ENCODE peak calls at places on chromosomes 2 and 18, in five cellular contexts. Z is dermis blood vessel endothelial cell; Y is GM12865; C is astrocyte; Q is activated CD8-positive, alpha-beta memory T cell treated with anti-CD3 and anti-CD28 coated beads, Interleukin-2, amount 50 U/mL, for 48 hours. E is an unnamed sample.

GRCh38 chr18:7273301-7273911 is 42.5 kb downstream of the LRRC30 start:
- DNase-seq in Z (peak), Y (no peak), C (peak), Q (no peak), E (peak)

GRCh38 chr18:75691483-75691882 is 264.0 kb upstream of the SMIM21 start:
- DNase-seq in Z (no peak), Y (no peak), C (no peak), Q (no peak), E (no peak)

GRCh38 chr2:134360750-134361487 is 107.0 kb downstream of the MGAT5 start:
- DNase-seq in Z (no peak), Y (no peak), C (no peak), Q (no peak), E (no peak)

GRCh38 chr2:74188018-74188601 is 9.4 kb upstream of the MOB1A start:
- DNase-seq in Z (no peak), Y (no peak), C (peak), Q (peak), E (peak)

GRCh38 chr18:49731860-49732311 is 81.4 kb downstream of the ACAA2 start:
- DNase-seq in Z (no peak), Y (no peak), C (no peak), Q (no peak), E (no peak)

GRCh38 chr2:199470672-199471442 is 13.1 kb upstream of the SATB2 start:
- DNase-seq in Z (no peak), Y (no peak), C (no peak), Q (no peak), E (peak)

GRCh38 chr2:85669549-85669948 is 1.6 kb upstream of the SFTPB start:
- DNase-seq in Z (no peak), Y (peak), C (no peak), Q (no peak), E (no peak)

GRCh38 chr18:58682429-58683069 is 11.3 kb downstream of the MALT1 start:
- DNase-seq in Z (peak), Y (no peak), C (peak), Q (no peak), E (peak)

GRCh38 chr18:10023853-10024638 is 110.2 kb downstream of the VAPA start:
- DNase-seq in Z (no peak), Y (no peak), C (no peak), Q (no peak), E (no peak)

GRCh38 chr2:64133828-64134227 is 10.4 kb downstream of the PELI1 start:
- DNase-seq in Z (peak), Y (no peak), C (peak), Q (no peak), E (peak)

GRCh38 chr2:39452396-39452795 is 15.3 kb upstream of the MAP4K3 start:
- DNase-seq in Z (no peak), Y (no peak), C (no peak), Q (no peak), E (no peak)

GRCh38 chr2:105610444-105611327 is 134.0 kb upstream of the NCK2 start:
- DNase-seq in Z (no peak), Y (no peak), C (no peak), Q (no peak), E (no peak)

GRCh38 chr2:101558740-101559508 is 84.0 kb upstream of the RFX8 start:
- DNase-seq in Z (peak), Y (no peak), C (peak), Q (no peak), E (peak)

GRCh38 chr18:45370190-45371010 is 244.9 kb upstream of the SLC14A2 start:
- DNase-seq in Z (no peak), Y (no peak), C (peak), Q (no peak), E (peak)

GRCh38 chr2:172009823-172010222 is 10.1 kb downstream of the METAP1D start:
- DNase-seq in Z (no peak), Y (no peak), C (no peak), Q (no peak), E (no peak)

E was measured in adipocyte.